ENCODE peak calls at places on chromosomes 4 and X, in six cellular contexts. C is tibial artery, K is OCI-LY7, B is endodermal cell, F is GM23248, T is MM.1S. N is an unnamed sample. For H3K4me1, the result is how much of the 10 kb centered on the place peaks cover.

GRCh38 chr4:46844325-46844917 is 64.6 kb downstream of the COX7B2 start:
- DNase-seq in C (no peak), K (peak), B (peak), F (peak), T (peak), N (peak)

GRCh38 chr4:60216752-60217151 is 983.4 kb upstream of the ADGRL3 start:
- DNase-seq in C (no peak), K (no peak), B (no peak), F (peak), T (no peak), N (no peak)

GRCh38 chr4:149311076-149311475 is 504.6 kb downstream of the IQCM start:
- DNase-seq in C (no peak), K (no peak), B (no peak), F (peak), T (no peak), N (no peak)

GRCh38 chr4:7398104-7398423 is 36.7 kb downstream of the PSAPL1 start:
- DNase-seq in C (peak), K (no peak), B (peak), F (no peak), T (no peak), N (peak)

GRCh38 chrX:119189586-119189985 is 46.5 kb upstream of the PGRMC1 start:
- DNase-seq in C (no peak), K (no peak), B (no peak), F (peak), T (no peak), N (peak)

GRCh38 chrX:48917139-48917980 is 1.5 kb downstream of the PIM2 start:
- DNase-seq in C (peak), K (peak), B (peak), F (peak), T (peak), N (peak)

GRCh38 chr4:158299459-158300007 is 89.2 kb downstream of the TMEM144 start:
- DNase-seq in C (no peak), K (no peak), B (no peak), F (no peak), T (no peak), N (no peak)

GRCh38 chrX:111431007-111431406 is 19.0 kb upstream of the DCX start:
- DNase-seq in C (no peak), K (no peak), B (no peak), F (no peak), T (no peak), N (no peak)

GRCh38 chr4:82784615-82785247 is 13.9 kb downstream of the SCD5 start:
- DNase-seq in C (no peak), K (no peak), B (peak), F (peak), T (no peak), N (no peak)

GRCh38 chr4:113838421-113838820 is 76.9 kb upstream of the CAMK2D start:
- DNase-seq in C (no peak), K (no peak), B (no peak), F (no peak), T (no peak), N (no peak)

GRCh38 chr4:7647932-7648812 is 213.4 kb upstream of the PSAPL1 start:
- DNase-seq in C (no peak), K (no peak), B (no peak), F (peak), T (no peak), N (no peak)

GRCh38 chrX:115190636-115191489 is 1.7 kb downstream of the RBMXL3 start:
- DNase-seq in C (no peak), K (no peak), B (no peak), F (no peak), T (no peak), N (no peak)

GRCh38 chrX:65488496-65488895 is 46.1 kb downstream of the LAS1L start:
- DNase-seq in C (no peak), K (no peak), B (no peak), F (peak), T (no peak), N (no peak)

GRCh38 chr4:1783970-1784369 is 9.1 kb upstream of the FGFR3 start:
- DNase-seq in C (no peak), K (no peak), B (no peak), F (no peak), T (no peak), N (no peak)

DNA sequence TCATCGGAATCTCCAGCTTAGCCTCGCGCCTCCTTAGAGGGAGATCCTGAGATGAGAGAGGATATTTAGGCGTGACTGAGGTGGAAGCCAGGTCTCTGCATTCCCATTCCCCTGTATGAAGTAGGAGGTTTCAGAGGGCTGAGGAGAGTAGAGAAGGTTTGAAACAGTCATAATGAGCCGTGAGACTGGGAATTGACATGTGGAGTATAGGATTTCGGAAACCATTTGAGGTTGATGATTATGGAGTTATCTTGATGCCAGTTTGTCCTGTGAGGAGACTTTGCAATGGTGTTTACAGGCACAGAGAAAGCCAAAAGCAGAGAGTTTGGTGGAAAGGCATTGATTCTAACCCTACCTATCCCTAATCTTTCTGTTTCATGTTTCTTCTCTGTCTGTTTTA is 2.0 kb downstream of the CHST7 start:
- DNase-seq in C (no peak), K (no peak), B (peak), F (peak), T (no peak), N (no peak)
- H3K4me3 ChIP-seq in C (peak), K (peak), B (peak), F (peak), T (peak), N (peak)

DNA sequence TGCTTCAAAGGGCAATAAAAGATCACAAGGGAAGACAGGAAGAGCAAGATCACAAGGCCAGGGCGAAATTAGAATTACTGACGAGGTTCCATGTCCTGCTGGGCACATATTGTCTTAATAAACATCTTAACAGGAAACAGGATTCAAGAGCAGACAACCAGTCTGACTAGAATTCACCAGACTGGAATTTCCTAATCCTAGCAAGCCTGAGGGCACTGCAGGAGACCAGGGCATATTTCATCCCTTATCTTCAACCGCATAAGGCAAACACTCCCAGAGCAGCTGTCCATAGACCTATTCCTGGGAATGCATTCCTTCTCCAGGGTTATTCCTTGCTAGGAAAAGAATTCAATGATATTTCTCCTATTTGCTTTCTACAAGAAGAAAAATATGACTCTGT is 12.4 kb upstream of the TDO2 start:
- DNase-seq in C (no peak), K (no peak), B (no peak), F (peak), T (no peak), N (no peak)
- H3K27ac ChIP-seq in C (no peak), K (no peak), B (no peak), F (no peak), T (no peak), N (no peak)

DNA sequence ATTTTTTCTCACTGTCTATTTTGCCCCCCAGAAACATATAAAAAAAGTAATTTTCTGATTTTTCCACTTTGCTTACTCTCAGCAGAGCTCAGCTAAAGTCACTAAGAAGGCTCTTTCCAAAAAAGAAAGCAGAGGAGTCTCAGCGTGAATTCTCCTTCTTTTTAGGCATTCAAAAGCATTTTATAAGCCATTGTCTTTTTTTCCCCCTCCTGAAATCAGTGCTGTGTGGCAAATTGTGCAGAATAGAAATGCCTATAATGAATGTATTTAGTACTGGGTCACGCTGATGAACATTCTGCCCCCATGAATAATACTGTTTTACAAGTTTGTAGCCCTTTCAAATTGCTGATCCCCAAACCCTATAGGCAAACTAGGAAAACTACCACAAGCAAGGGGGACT is 1.6 kb upstream of the PCDH18 start:
- DNase-seq in C (no peak), K (no peak), B (no peak), F (no peak), T (no peak), N (no peak)
- H3K4me1 ChIP-seq in C (under half), K (under half), B (under half), F (under half), T (under half), N (under half)

GRCh38 chrX:6990552-6991193 is 156.8 kb upstream of the STS start:
- DNase-seq in C (no peak), K (no peak), B (no peak), F (no peak), T (no peak), N (no peak)
- H3K4me3 ChIP-seq in C (no peak), K (no peak), B (no peak), F (no peak), T (no peak), N (no peak)

DNA sequence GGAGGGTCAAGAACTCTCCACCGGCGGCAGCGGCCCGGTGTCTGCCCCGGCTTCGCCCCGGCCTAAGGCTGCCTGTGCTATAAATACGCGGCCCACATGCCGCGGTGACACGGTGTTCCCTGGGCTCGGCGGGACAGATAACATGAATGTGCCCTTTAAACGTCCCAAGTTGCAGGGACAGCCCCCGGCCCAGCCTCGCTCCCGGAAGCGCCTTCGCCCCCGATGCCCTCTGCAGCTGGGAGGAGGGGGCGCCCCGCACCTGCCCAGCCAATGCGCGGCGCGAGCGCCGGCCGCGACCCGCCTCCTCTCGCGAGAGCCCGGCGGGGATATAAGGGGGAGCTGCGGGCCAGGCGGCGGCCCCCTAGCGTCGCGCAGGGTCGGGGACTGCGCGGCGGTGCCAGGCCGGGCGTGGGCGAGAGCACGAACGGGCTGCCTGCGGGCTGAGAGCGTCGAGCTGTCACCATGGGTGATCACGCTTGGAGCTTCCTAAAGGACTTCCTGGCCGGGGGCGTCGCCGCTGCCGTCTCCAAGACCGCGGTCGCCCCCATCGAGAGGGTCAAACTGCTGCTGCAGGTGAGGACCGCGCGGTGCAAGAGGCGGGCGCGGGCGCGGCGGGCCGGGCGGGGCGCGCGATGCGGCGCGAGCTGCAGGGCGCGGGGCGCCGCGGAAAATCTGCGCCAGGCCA is at the start of gene SLC25A4:
- DNase-seq in C (peak), K (peak), B (peak), F (peak), T (peak), N (peak)
- H3K27ac ChIP-seq in C (peak), K (peak), B (no peak), F (no peak), T (peak), N (peak)

GRCh38 chrX:95718746-95719145 is 965.9 kb upstream of the DIAPH2 start:
- DNase-seq in C (no peak), K (no peak), B (no peak), F (no peak), T (no peak), N (no peak)

GRCh38 chrX:95716841-95717240 is 967.8 kb upstream of the DIAPH2 start:
- DNase-seq in C (no peak), K (no peak), B (no peak), F (no peak), T (no peak), N (no peak)

GRCh38 chrX:95721011-95721410 is 963.6 kb upstream of the DIAPH2 start:
- DNase-seq in C (no peak), K (no peak), B (no peak), F (no peak), T (peak), N (no peak)
- H3K4me1 ChIP-seq in C (under half), K (under half), B (under half), F (under half), T (under half), N (under half)